ENCODE peak calls at places on chromosome 13, in four cellular contexts. Z is PC-3, W is neural progenitor cell, U is PC-9. R is an unnamed sample.
A peak's percentile ranks its signal among the peaks of the same experiment; 100 is the strongest.

GRCh38 chr13:93680329-93680728 is 453.7 kb downstream of the GPC6 start:
- DNase-seq in W (peak; percentile 13), Z (no peak), U (no peak), R (peak; percentile 13)

GRCh38 chr13:35994131-35994966 is 136.8 kb downstream of the DCLK1 start:
- DNase-seq in W (no peak), U (no peak), Z (peak; percentile 33), R (no peak)

GRCh38 chr13:98672947-98673545 is 79.4 kb downstream of the SLC15A1 start:
- DNase-seq in W (peak; percentile 79), Z (peak; percentile 79), U (peak; percentile 82), R (peak; percentile 90)

GRCh38 chr13:112331675-112332074 is 44.5 kb upstream of the SPACA7 start:
- DNase-seq in W (peak; percentile 69), U (no peak), Z (no peak), R (no peak)

GRCh38 chr13:62919491-62919890 is 1503.8 kb upstream of the PCDH20 start:
- DNase-seq in U (no peak), Z (no peak), W (no peak), R (no peak)

GRCh38 chr13:44763604-44764311 is 187.6 kb upstream of the TSC22D1 start:
- DNase-seq in Z (no peak), U (no peak), W (no peak), R (no peak)

GRCh38 chr13:47678201-47678963 is 322.7 kb downstream of the SUCLA2 start:
- DNase-seq in Z (no peak), U (no peak), W (peak; percentile 80), R (no peak)

GRCh38 chr13:102132896-102133295 is 269.0 kb downstream of the FGF14 start:
- DNase-seq in W (no peak), Z (no peak), U (no peak), R (no peak)

GRCh38 chr13:34842466-34842865 is 99.6 kb upstream of the NBEA start:
- DNase-seq in Z (no peak), U (no peak), W (no peak), R (no peak)

GRCh38 chr13:97307096-97307495 is 85.0 kb downstream of the MBNL2 start:
- DNase-seq in U (no peak), Z (no peak), W (no peak), R (no peak)

GRCh38 chr13:97307544-97307881 is 85.4 kb downstream of the MBNL2 start:
- DNase-seq in Z (no peak), W (no peak), U (no peak), R (no peak)

GRCh38 chr13:97306646-97307045 is 84.5 kb downstream of the MBNL2 start:
- DNase-seq in Z (no peak), U (no peak), W (no peak), R (no peak)

GRCh38 chr13:97307882-97308624 is 85.9 kb downstream of the MBNL2 start:
- DNase-seq in W (peak; percentile 50), U (peak; percentile 59), Z (peak; percentile 68), R (peak; percentile 38)

GRCh38 chr13:97306106-97306505 is 84.0 kb downstream of the MBNL2 start:
- DNase-seq in U (no peak), Z (no peak), W (no peak), R (no peak)
- H3F3A ChIP-seq in U (peaks cover 48% of the 10 kb centered on the region), Z (no peaks in the 10 kb centered on the region), W (no peaks in the 10 kb centered on the region), R (no peaks in the 10 kb centered on the region)

GRCh38 chr13:108225440-108225839 is 7.2 kb downstream of the ABHD13 start:
- DNase-seq in U (no peak), Z (no peak), W (no peak), R (no peak)

GRCh38 chr13:108226184-108226583 is 8.0 kb downstream of the ABHD13 start:
- DNase-seq in U (no peak), Z (no peak), W (no peak), R (no peak)

GRCh38 chr13:108227651-108228272 is 9.6 kb downstream of the ABHD13 start:
- DNase-seq in Z (peak; percentile 67), W (peak; percentile 41), U (no peak), R (peak; percentile 43)

GRCh38 chr13:108230377-108230776 is 12.2 kb downstream of the ABHD13 start:
- DNase-seq in Z (no peak), W (no peak), U (no peak), R (no peak)
- H3K79me2 ChIP-seq in Z (peaks cover 21% of the 10 kb centered on the region), W (peaks cover 35% of the 10 kb centered on the region), U (peaks cover 27% of the 10 kb centered on the region), R (peaks cover 34% of the 10 kb centered on the region)

GRCh38 chr13:58655086-58655485 is 1023.5 kb downstream of the PCDH17 start:
- DNase-seq in W (no peak), Z (no peak), U (no peak), R (no peak)
- H3F3A ChIP-seq in W (no peaks in the 10 kb centered on the region), Z (no peaks in the 10 kb centered on the region), U (no peaks in the 10 kb centered on the region), R (no peaks in the 10 kb centered on the region)

GRCh38 chr13:110270507-110270906 is 36.5 kb downstream of the COL4A1 start:
- DNase-seq in U (no peak), W (no peak), Z (no peak), R (no peak)
- H3K79me2 ChIP-seq in U (no peaks in the 10 kb centered on the region), W (peaks cover 7% of the 10 kb centered on the region), Z (no peaks in the 10 kb centered on the region), R (peaks cover 41% of the 10 kb centered on the region)